ENCODE peak calls at places on chromosomes 7 and 10, in seven cellular contexts. K is effector memory CD4-positive, alpha-beta T cell; M is GM23248; T is psoas muscle; J is A549; G is heart right ventricle; B is osteoblast. C is an unnamed sample.

GRCh38 chr7:120554960-120555571 is 282.1 kb downstream of the KCND2 start:
- DNase-seq in K (no peak), J (peak; percentile 55), B (peak; percentile 76), M (peak; percentile 73), T (no peak), G (peak; percentile 13), C (no peak)

GRCh38 chr7:75596727-75597614 is 104.9 kb downstream of the SPDYE5 start:
- DNase-seq in K (no peak), J (peak; percentile 31), B (peak; percentile 71), T (no peak), G (no peak), M (peak; percentile 27), C (no peak)

GRCh38 chr10:70815504-70816219 is at the start of gene SGPL1:
- DNase-seq in B (peak; percentile 99), K (peak; percentile 73), J (peak; percentile 81), M (peak; percentile 94), T (peak; percentile 90), G (peak; percentile 83), C (no peak)

GRCh38 chr10:287814-288213 is 152.6 kb downstream of the ZMYND11 start:
- DNase-seq in G (no peak), K (no peak), B (no peak), M (peak; percentile 19), J (no peak), T (no peak), C (no peak)

GRCh38 chr7:47578581-47579270 is 3.2 kb downstream of the TNS3 start:
- DNase-seq in B (peak; percentile 89), G (no peak), M (peak; percentile 85), T (no peak), J (peak; percentile 80), K (no peak), C (no peak)

GRCh38 chr10:97067716-97068391 is 117.9 kb downstream of the SLIT1 start:
- DNase-seq in M (no peak), J (peak; percentile 26), G (no peak), K (no peak), B (peak; percentile 47), T (no peak), C (no peak)

GRCh38 chr10:48231178-48231577 is 43.3 kb downstream of the FRMPD2 start:
- DNase-seq in G (no peak), K (no peak), J (no peak), M (no peak), T (no peak), B (no peak), C (no peak)

GRCh38 chr10:102752934-102753664 is 9.4 kb downstream of the WBP1L start:
- DNase-seq in B (peak; percentile 59), J (peak; percentile 64), G (peak; percentile 30), M (peak; percentile 86), T (no peak), K (no peak), C (peak; percentile 67)

GRCh38 chr10:14378387-14378960 is 47.8 kb upstream of the FRMD4A start:
- DNase-seq in J (peak; percentile 19), B (no peak), T (no peak), G (no peak), M (no peak), K (no peak), C (no peak)

GRCh38 chr7:151088856-151089699 is 2.8 kb downstream of the AGAP3 start:
- DNase-seq in K (no peak), T (peak; percentile 72), M (peak; percentile 89), J (no peak), G (peak; percentile 72), B (peak; percentile 92), C (no peak)

GRCh38 chr7:99709260-99709659 is 25.7 kb downstream of the CYP3A7 start:
- DNase-seq in B (no peak), K (no peak), T (no peak), G (no peak), M (no peak), J (no peak), C (no peak)

GRCh38 chr10:98097175-98097574 is 37.3 kb upstream of the R3HCC1L start:
- DNase-seq in K (no peak), J (no peak), M (no peak), G (no peak), B (no peak), T (no peak), C (no peak)

GRCh38 chr10:57948796-57949195 is 318.9 kb downstream of the IPMK start:
- DNase-seq in B (no peak), J (no peak), M (no peak), T (no peak), K (no peak), G (no peak), C (no peak)

GRCh38 chr10:60141916-60142559 is 235.7 kb upstream of the CCDC6 start:
- DNase-seq in K (no peak), B (no peak), J (no peak), T (no peak), M (no peak), G (no peak), C (no peak)

GRCh38 chr7:137851361-137851945 is 4.7 kb upstream of the DGKI start:
- DNase-seq in K (no peak), B (no peak), T (no peak), M (peak; percentile 73), J (no peak), G (no peak), C (no peak)

GRCh38 chr7:130940326-130940725 is 206.3 kb upstream of the KLF14 start:
- DNase-seq in G (no peak), K (no peak), J (no peak), T (no peak), M (no peak), B (no peak), C (no peak)
- H3K4me3 ChIP-seq in G (no peak overlapping the region), K (peak overlapping the region; percentile 53), J (peak overlapping the region; percentile 52), T (peak overlapping the region; percentile 81), M (no peak overlapping the region), B (peak overlapping the region; percentile 75), C (peak overlapping the region; percentile 26)

DNA sequence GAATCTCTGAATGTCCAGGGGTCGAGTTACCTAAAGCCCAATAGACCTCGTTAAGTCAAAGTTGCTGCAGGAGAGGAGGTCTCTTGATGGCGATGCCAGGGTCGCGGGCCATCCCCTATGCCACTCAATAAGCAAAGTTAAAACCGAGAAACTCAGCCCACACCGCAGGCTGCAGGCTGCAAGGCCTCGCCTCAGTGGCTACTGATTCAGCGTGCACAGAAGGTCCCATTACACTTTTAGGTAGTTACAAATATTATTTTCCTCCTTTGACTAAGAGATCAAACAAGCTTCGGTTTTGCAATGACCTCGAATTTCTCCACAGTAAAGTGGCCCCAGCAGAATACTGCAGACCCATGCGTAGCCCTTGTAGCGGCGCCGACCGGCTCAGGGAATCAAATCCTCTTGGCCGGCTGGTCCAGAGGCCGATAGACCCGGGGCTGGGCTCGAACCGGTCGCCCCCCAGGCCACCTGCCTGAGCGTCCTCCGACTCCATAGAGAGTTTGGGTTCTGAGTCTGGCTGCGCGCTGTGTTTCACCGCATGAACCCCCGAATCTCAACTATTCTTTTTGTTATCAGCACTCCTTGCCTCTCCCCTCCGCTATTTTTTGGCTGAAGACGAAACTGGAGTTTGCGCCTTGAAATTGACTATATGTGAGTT is 2.3 kb downstream of the C1QL3 start:
- DNase-seq in T (no peak), G (no peak), B (no peak), M (no peak), J (no peak), K (no peak), C (no peak)
- H3K4me3 ChIP-seq in T (peak overlapping the region; percentile 36), G (peak overlapping the region; percentile 50), B (no peak overlapping the region), M (no peak overlapping the region), J (no peak overlapping the region), K (no peak overlapping the region), C (no peak overlapping the region)

GRCh38 chr7:159091041-159091440 is 53.6 kb downstream of the VIPR2 start:
- DNase-seq in T (no peak), K (no peak), G (no peak), M (no peak), B (peak; percentile 49), J (no peak), C (no peak)

GRCh38 chr7:159091480-159092475 is 52.9 kb downstream of the VIPR2 start:
- DNase-seq in B (peak; percentile 59), T (no peak), K (no peak), G (no peak), M (no peak), J (no peak), C (no peak)

GRCh38 chr7:159086301-159086925 is 58.3 kb downstream of the VIPR2 start:
- DNase-seq in J (no peak), T (no peak), B (peak; percentile 51), M (no peak), K (no peak), G (no peak), C (no peak)

GRCh38 chr7:159084069-159084801 is 60.4 kb downstream of the VIPR2 start:
- DNase-seq in K (no peak), J (no peak), G (no peak), B (peak; percentile 57), M (no peak), T (no peak), C (no peak)

GRCh38 chr7:159088016-159088865 is 56.4 kb downstream of the VIPR2 start:
- DNase-seq in M (no peak), K (no peak), G (no peak), B (peak; percentile 61), J (no peak), T (no peak), C (no peak)
- H3K4me3 ChIP-seq in M (no peak overlapping the region), K (no peak overlapping the region), G (no peak overlapping the region), B (no peak overlapping the region), J (no peak overlapping the region), T (no peak overlapping the region), C (no peak overlapping the region)

DNA sequence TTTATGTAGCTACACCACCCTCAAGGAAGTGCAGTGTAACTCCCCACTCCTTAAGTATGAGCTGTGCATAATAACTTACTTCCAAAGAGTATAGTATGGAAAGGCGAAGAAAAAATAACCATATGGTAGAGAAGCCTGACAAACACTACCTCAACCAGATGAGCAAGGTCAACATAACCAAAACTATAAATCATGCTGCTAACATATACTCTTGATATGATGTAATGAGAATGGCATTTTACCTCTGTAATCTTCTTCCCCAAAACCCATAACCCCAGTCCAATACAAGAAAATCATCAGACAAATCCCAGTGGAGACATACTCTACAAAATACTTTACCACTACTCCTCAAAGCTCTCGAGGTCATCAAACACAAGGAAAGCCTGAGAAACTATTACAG is 15.8 kb downstream of the OSBPL3 start:
- DNase-seq in T (no peak), M (no peak), G (no peak), B (no peak), J (no peak), K (no peak), C (no peak)
- H3K4me3 ChIP-seq in T (no peak overlapping the region), M (no peak overlapping the region), G (no peak overlapping the region), B (no peak overlapping the region), J (no peak overlapping the region), K (no peak overlapping the region), C (no peak overlapping the region)

DNA sequence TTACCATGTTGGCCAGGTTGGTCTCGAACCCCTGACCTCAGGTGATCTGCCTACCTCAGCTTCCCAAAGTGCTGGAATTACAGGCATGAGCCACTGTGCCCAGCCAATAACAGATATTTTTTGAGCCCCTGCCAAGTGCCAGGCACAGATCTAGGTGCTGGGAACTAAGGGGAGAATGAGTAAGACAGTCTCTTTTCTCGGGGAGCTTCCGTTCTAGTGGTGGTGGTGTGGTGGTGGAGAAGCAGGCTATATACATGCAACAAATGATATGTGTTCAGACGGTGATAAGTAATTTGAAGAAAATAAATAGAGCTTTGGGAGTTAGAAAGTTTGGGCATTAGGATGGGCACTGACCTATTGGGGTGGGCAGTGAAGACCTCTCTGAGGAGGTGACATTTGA is 76.7 kb upstream of the VKORC1L1 start:
- DNase-seq in K (no peak), B (no peak), J (no peak), T (no peak), G (no peak), M (no peak), C (no peak)
- H3K4me3 ChIP-seq in K (no peak overlapping the region), B (no peak overlapping the region), J (no peak overlapping the region), T (no peak overlapping the region), G (no peak overlapping the region), M (no peak overlapping the region), C (no peak overlapping the region)